ENCODE peak calls at places on chromosomes 13 and 19, in six cellular contexts. One of them, this sample, is unnamed.

GRCh38 chr13:110706570-110707378 is 858 bp upstream of the CARS2 start:
- DNase-seq in mesendoderm: peak
- DNase-seq in H1: no peak
- DNase-seq in trophoblast cell: peak
- DNase-seq in H9: no peak
- DNase-seq in neuronal stem cell: no peak
- DNase-seq in this sample: no peak

GRCh38 chr19:3176715-3177501 is 1.7 kb upstream of the S1PR4 start:
- DNase-seq in mesendoderm: peak
- DNase-seq in H1: no peak
- DNase-seq in neuronal stem cell: no peak
- DNase-seq in H9: peak
- DNase-seq in trophoblast cell: peak
- DNase-seq in this sample: peak

GRCh38 chr13:36999054-36999927 is at the start of gene ALG5:
- DNase-seq in neuronal stem cell: peak
- DNase-seq in H1: peak
- DNase-seq in mesendoderm: peak
- DNase-seq in trophoblast cell: peak
- DNase-seq in H9: peak
- DNase-seq in this sample: peak

GRCh38 chr13:26254583-26255102 is 714 bp downstream of the CDK8 start:
- DNase-seq in H9: peak
- DNase-seq in mesendoderm: peak
- DNase-seq in neuronal stem cell: no peak
- DNase-seq in trophoblast cell: peak
- DNase-seq in H1: peak
- DNase-seq in this sample: peak

GRCh38 chr13:51785592-51786424 is 18.2 kb downstream of the DHRS12 start:
- DNase-seq in trophoblast cell: peak
- DNase-seq in H9: no peak
- DNase-seq in H1: no peak
- DNase-seq in mesendoderm: peak
- DNase-seq in neuronal stem cell: no peak
- DNase-seq in this sample: peak

GRCh38 chr19:15869109-15869555 is 28.7 kb downstream of the CYP4F2 start:
- DNase-seq in neuronal stem cell: peak
- DNase-seq in mesendoderm: peak
- DNase-seq in trophoblast cell: peak
- DNase-seq in H9: no peak
- DNase-seq in H1: no peak
- DNase-seq in this sample: no peak

GRCh38 chr19:5480427-5480836 is 25.2 kb downstream of the ZNRF4 start:
- DNase-seq in mesendoderm: peak
- DNase-seq in trophoblast cell: peak
- DNase-seq in neuronal stem cell: no peak
- DNase-seq in H1: peak
- DNase-seq in H9: peak
- DNase-seq in this sample: no peak

GRCh38 chr19:50629801-50630200 is 9.9 kb downstream of the SYT3 start:
- DNase-seq in trophoblast cell: no peak
- DNase-seq in H9: no peak
- DNase-seq in H1: no peak
- DNase-seq in neuronal stem cell: no peak
- DNase-seq in mesendoderm: no peak
- DNase-seq in this sample: no peak

GRCh38 chr19:17091758-17092333 is 16.3 kb downstream of the MYO9B start:
- DNase-seq in trophoblast cell: peak
- DNase-seq in H1: no peak
- DNase-seq in H9: no peak
- DNase-seq in neuronal stem cell: no peak
- DNase-seq in mesendoderm: peak
- DNase-seq in this sample: no peak

GRCh38 chr19:49930483-49931011 is 1.2 kb upstream of the NUP62 start:
- DNase-seq in mesendoderm: peak
- DNase-seq in H1: peak
- DNase-seq in trophoblast cell: peak
- DNase-seq in H9: peak
- DNase-seq in neuronal stem cell: no peak
- DNase-seq in this sample: no peak

GRCh38 chr13:99979453-99980200 is 2.0 kb upstream of the ZIC2 start:
- DNase-seq in H9: peak
- DNase-seq in neuronal stem cell: no peak
- DNase-seq in H1: peak
- DNase-seq in mesendoderm: peak
- DNase-seq in trophoblast cell: peak
- DNase-seq in this sample: no peak

GRCh38 chr19:58570770-58571574 is 2.2 kb downstream of the MZF1 start:
- DNase-seq in neuronal stem cell: no peak
- DNase-seq in mesendoderm: no peak
- DNase-seq in trophoblast cell: no peak
- DNase-seq in H1: no peak
- DNase-seq in H9: no peak
- DNase-seq in this sample: no peak

GRCh38 chr19:56253737-56254136 is 18.8 kb upstream of the EDDM13 start:
- DNase-seq in neuronal stem cell: no peak
- DNase-seq in mesendoderm: peak
- DNase-seq in H1: no peak
- DNase-seq in H9: no peak
- DNase-seq in trophoblast cell: peak
- DNase-seq in this sample: peak

GRCh38 chr13:91154954-91155353 is 192.5 kb upstream of the MIR17HG start:
- DNase-seq in neuronal stem cell: no peak
- DNase-seq in H1: no peak
- DNase-seq in mesendoderm: peak
- DNase-seq in H9: no peak
- DNase-seq in trophoblast cell: peak
- DNase-seq in this sample: no peak

GRCh38 chr13:40639226-40639681 is 27.2 kb downstream of the FOXO1 start:
- DNase-seq in neuronal stem cell: no peak
- DNase-seq in H9: no peak
- DNase-seq in H1: no peak
- DNase-seq in trophoblast cell: peak
- DNase-seq in mesendoderm: peak
- DNase-seq in this sample: no peak

GRCh38 chr19:15187026-15188007 is 13.5 kb downstream of the NOTCH3 start:
- DNase-seq in mesendoderm: peak
- DNase-seq in trophoblast cell: no peak
- DNase-seq in H9: peak
- DNase-seq in H1: peak
- DNase-seq in neuronal stem cell: no peak
- DNase-seq in this sample: no peak

GRCh38 chr13:29315847-29316246 is 279.6 kb downstream of the SLC7A1 start:
- DNase-seq in trophoblast cell: no peak
- DNase-seq in H1: no peak
- DNase-seq in neuronal stem cell: no peak
- DNase-seq in mesendoderm: no peak
- DNase-seq in H9: no peak
- DNase-seq in this sample: no peak

GRCh38 chr19:49057636-49058234 is at the start of gene CGB7:
- DNase-seq in mesendoderm: peak
- DNase-seq in trophoblast cell: peak
- DNase-seq in H1: peak
- DNase-seq in H9: peak
- DNase-seq in neuronal stem cell: peak
- DNase-seq in this sample: peak

DNA sequence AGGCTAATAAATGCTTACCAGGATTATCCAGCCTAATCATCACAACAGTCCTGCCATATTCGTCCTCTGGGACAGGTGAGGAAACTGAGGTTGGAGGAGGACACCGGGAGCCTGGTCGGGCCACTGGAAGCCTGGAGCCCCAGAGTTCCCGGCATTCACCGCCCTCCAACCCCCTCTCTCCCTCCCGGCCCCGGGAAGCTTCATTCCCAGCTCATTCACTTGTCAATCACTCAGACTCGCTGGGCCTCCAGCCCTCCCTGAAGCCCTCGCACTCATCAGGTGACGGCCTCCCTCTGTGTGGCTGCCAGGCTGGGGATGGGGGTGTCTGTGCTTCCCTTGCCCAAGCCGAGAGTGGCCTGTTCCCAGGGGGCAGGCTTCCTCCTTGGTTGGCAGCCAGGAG is 22.5 kb upstream of the ZNF99 start:
- DNase-seq in H9: no peak
- DNase-seq in H1: no peak
- DNase-seq in mesendoderm: no peak
- DNase-seq in neuronal stem cell: no peak
- DNase-seq in trophoblast cell: no peak
- DNase-seq in this sample: no peak
- H3K4ac ChIP-seq in H9: no peak
- H3K4ac ChIP-seq in H1: no peak
- H3K4ac ChIP-seq in mesendoderm: no peak
- H3K4ac ChIP-seq in neuronal stem cell: no peak
- H3K4ac ChIP-seq in trophoblast cell: no peak
- H3K4ac ChIP-seq in this sample: no peak

GRCh38 chr19:18542936-18543813 is at the start of gene FKBP8:
- DNase-seq in mesendoderm: peak
- DNase-seq in neuronal stem cell: peak
- DNase-seq in H9: peak
- DNase-seq in H1: peak
- DNase-seq in trophoblast cell: peak
- DNase-seq in this sample: peak
- H3K4ac ChIP-seq in mesendoderm: peak
- H3K4ac ChIP-seq in neuronal stem cell: no peak
- H3K4ac ChIP-seq in H9: no peak
- H3K4ac ChIP-seq in H1: peak
- H3K4ac ChIP-seq in trophoblast cell: peak
- H3K4ac ChIP-seq in this sample: peak

GRCh38 chr19:14005381-14006084 is 587 bp downstream of the RFX1 start:
- DNase-seq in trophoblast cell: peak
- DNase-seq in H1: peak
- DNase-seq in mesendoderm: peak
- DNase-seq in H9: peak
- DNase-seq in neuronal stem cell: peak
- DNase-seq in this sample: peak

GRCh38 chr19:14003279-14004051 is 2.7 kb downstream of the RFX1 start:
- DNase-seq in trophoblast cell: no peak
- DNase-seq in H1: no peak
- DNase-seq in H9: no peak
- DNase-seq in neuronal stem cell: no peak
- DNase-seq in mesendoderm: no peak
- DNase-seq in this sample: no peak

GRCh38 chr19:14006766-14007562 is 844 bp upstream of the RFX1 start:
- DNase-seq in H1: peak
- DNase-seq in neuronal stem cell: no peak
- DNase-seq in trophoblast cell: peak
- DNase-seq in H9: peak
- DNase-seq in mesendoderm: no peak
- DNase-seq in this sample: no peak

GRCh38 chr19:14004619-14005380 is 1.3 kb downstream of the RFX1 start:
- DNase-seq in H9: no peak
- DNase-seq in mesendoderm: no peak
- DNase-seq in trophoblast cell: peak
- DNase-seq in neuronal stem cell: no peak
- DNase-seq in H1: no peak
- DNase-seq in this sample: no peak

GRCh38 chr19:14006085-14006765 is at the start of gene RFX1:
- DNase-seq in mesendoderm: peak
- DNase-seq in H1: peak
- DNase-seq in neuronal stem cell: peak
- DNase-seq in H9: peak
- DNase-seq in trophoblast cell: peak
- DNase-seq in this sample: peak
- H3K4ac ChIP-seq in mesendoderm: peak
- H3K4ac ChIP-seq in H1: peak
- H3K4ac ChIP-seq in neuronal stem cell: peak
- H3K4ac ChIP-seq in H9: no peak
- H3K4ac ChIP-seq in trophoblast cell: peak
- H3K4ac ChIP-seq in this sample: peak

GRCh38 chr19:13269348-13269747 is 119.1 kb downstream of the IER2 start:
- DNase-seq in H9: no peak
- DNase-seq in trophoblast cell: no peak
- DNase-seq in mesendoderm: no peak
- DNase-seq in H1: no peak
- DNase-seq in neuronal stem cell: no peak
- DNase-seq in this sample: no peak

GRCh38 chr19:13262450-13262849 is 112.2 kb downstream of the IER2 start:
- DNase-seq in mesendoderm: peak
- DNase-seq in neuronal stem cell: no peak
- DNase-seq in trophoblast cell: peak
- DNase-seq in H9: no peak
- DNase-seq in H1: no peak
- DNase-seq in this sample: peak

GRCh38 chr19:13267889-13268288 is 117.7 kb downstream of the IER2 start:
- DNase-seq in H9: no peak
- DNase-seq in neuronal stem cell: no peak
- DNase-seq in H1: no peak
- DNase-seq in trophoblast cell: no peak
- DNase-seq in mesendoderm: no peak
- DNase-seq in this sample: peak

GRCh38 chr19:13270514-13271105 is 120.4 kb downstream of the IER2 start:
- DNase-seq in trophoblast cell: no peak
- DNase-seq in H1: no peak
- DNase-seq in H9: no peak
- DNase-seq in mesendoderm: no peak
- DNase-seq in neuronal stem cell: no peak
- DNase-seq in this sample: no peak

DNA sequence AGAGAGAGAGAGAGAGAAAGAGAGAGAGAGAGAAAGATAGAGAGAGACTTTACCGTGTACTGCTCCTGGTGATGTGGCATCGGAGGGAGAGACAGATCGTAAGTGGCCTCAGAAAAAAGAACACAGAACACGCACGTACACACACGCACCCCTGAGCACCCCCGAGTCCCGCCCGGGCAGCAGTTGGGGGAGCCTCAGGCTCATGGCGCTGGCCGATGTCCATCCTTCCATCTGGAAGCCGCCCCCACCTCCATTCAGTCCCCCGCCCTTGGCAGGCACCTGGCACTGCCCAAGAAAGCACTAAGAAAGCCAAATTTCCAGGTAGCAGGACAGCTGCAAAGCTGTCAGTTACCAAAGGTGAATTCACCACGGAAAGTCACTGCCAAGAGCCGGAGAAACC is 116.9 kb downstream of the IER2 start:
- DNase-seq in neuronal stem cell: no peak
- DNase-seq in H9: no peak
- DNase-seq in mesendoderm: no peak
- DNase-seq in trophoblast cell: no peak
- DNase-seq in H1: no peak
- DNase-seq in this sample: no peak
- H3K4ac ChIP-seq in neuronal stem cell: no peak
- H3K4ac ChIP-seq in H9: no peak
- H3K4ac ChIP-seq in mesendoderm: no peak
- H3K4ac ChIP-seq in trophoblast cell: no peak
- H3K4ac ChIP-seq in H1: no peak
- H3K4ac ChIP-seq in this sample: no peak

This sample was measured in IMR-90.